ENCODE peak calls at places on chromosomes 5 and 9, in six cellular contexts. L is HCT116, D is tibial nerve, C is upper lobe of left lung, U is sigmoid colon, M is HepG2. G is an unnamed sample. For H3K27me3, the result is how much of the 10 kb centered on the place peaks cover.

GRCh38 chr5:159877894-159878448 is 38.3 kb upstream of the ADRA1B start:
- DNase-seq in M (no peak), C (peak), U (peak), D (no peak), L (no peak), G (peak)

GRCh38 chr5:154654484-154655375 is 100.4 kb upstream of the LARP1 start:
- DNase-seq in L (no peak), U (no peak), D (no peak), C (no peak), M (no peak), G (no peak)

GRCh38 chr9:89278997-89279739 is 31.8 kb upstream of the CKS2 start:
- DNase-seq in U (no peak), L (peak), D (peak), C (no peak), M (peak), G (peak)

GRCh38 chr5:173825215-173825865 is 62.8 kb upstream of the CPEB4 start:
- DNase-seq in L (no peak), C (no peak), U (no peak), M (peak), D (no peak), G (no peak)

GRCh38 chr5:61329729-61330128 is 2.3 kb upstream of the ZSWIM6 start:
- DNase-seq in C (no peak), U (no peak), M (peak), L (no peak), D (no peak), G (no peak)

GRCh38 chr9:111582888-111583287 is 16.6 kb downstream of the PTGR1 start:
- DNase-seq in M (no peak), L (no peak), C (no peak), D (no peak), U (no peak), G (no peak)

GRCh38 chr5:64502181-64502580 is 3.6 kb upstream of the RGS7BP start:
- DNase-seq in M (no peak), L (no peak), C (no peak), U (no peak), D (no peak), G (no peak)

GRCh38 chr5:37772255-37772654 is 67.6 kb downstream of the GDNF start:
- DNase-seq in U (no peak), D (no peak), M (no peak), C (no peak), L (no peak), G (no peak)

GRCh38 chr5:110925916-110926315 is 145.6 kb upstream of the TSLP start:
- DNase-seq in D (no peak), U (no peak), C (no peak), L (no peak), M (no peak), G (no peak)

GRCh38 chr9:126275386-126276001 is 51.1 kb upstream of the MVB12B start:
- DNase-seq in L (no peak), D (no peak), M (no peak), C (peak), U (no peak), G (no peak)

GRCh38 chr5:81700166-81700565 is 50.7 kb downstream of the SSBP2 start:
- DNase-seq in M (no peak), C (no peak), L (no peak), D (no peak), U (no peak), G (no peak)

GRCh38 chr5:64612349-64612961 is 77.8 kb upstream of the SHISAL2B start:
- DNase-seq in C (no peak), L (peak), M (peak), D (peak), U (no peak), G (peak)

GRCh38 chr9:31136524-31136923 is 1247.9 kb upstream of the ACO1 start:
- DNase-seq in D (no peak), U (no peak), M (no peak), L (no peak), C (no peak), G (no peak)

GRCh38 chr5:16936150-16937022 is at the start of gene MYO10:
- DNase-seq in M (no peak), L (no peak), C (peak), U (peak), D (peak), G (peak)

GRCh38 chr5:55234171-55234700 is 828 bp upstream of the CCNO start:
- DNase-seq in M (no peak), L (peak), U (no peak), D (no peak), C (no peak), G (peak)

GRCh38 chr5:31692561-31693221 is 53.8 kb downstream of the PDZD2 start:
- DNase-seq in L (no peak), U (peak), C (peak), M (no peak), D (peak), G (no peak)

GRCh38 chr9:32251539-32251938 is 132.9 kb upstream of the ACO1 start:
- DNase-seq in L (peak), C (no peak), U (peak), D (peak), M (peak), G (peak)

GRCh38 chr5:21007781-21008180 is 1019.8 kb upstream of the CDH18 start:
- DNase-seq in C (no peak), M (no peak), D (no peak), U (no peak), L (no peak), G (no peak)

GRCh38 chr5:173963867-173964429 is 25.0 kb upstream of the C5orf47 start:
- DNase-seq in L (no peak), M (no peak), D (no peak), U (no peak), C (no peak), G (no peak)

GRCh38 chr5:166509085-166509484 is 1782.4 kb upstream of the WWC1 start:
- DNase-seq in U (no peak), C (no peak), M (no peak), D (no peak), L (no peak), G (no peak)

GRCh38 chr9:69649566-69650260 is 22.5 kb downstream of the APBA1 start:
- DNase-seq in M (no peak), D (no peak), U (no peak), L (no peak), C (no peak), G (no peak)

GRCh38 chr9:17018540-17019196 is 116.2 kb upstream of the CNTLN start:
- DNase-seq in D (no peak), C (no peak), U (no peak), M (no peak), L (no peak), G (no peak)

GRCh38 chr9:136745389-136746218 is 2.7 kb downstream of the LCN6 start:
- DNase-seq in C (peak), L (no peak), D (no peak), U (no peak), M (no peak), G (no peak)

GRCh38 chr9:136748656-136749551 is 579 bp upstream of the LCN6 start:
- DNase-seq in C (peak), D (no peak), M (no peak), U (no peak), L (no peak), G (peak)

GRCh38 chr9:136746621-136747020 is 1.7 kb downstream of the LCN6 start:
- DNase-seq in L (no peak), M (no peak), U (no peak), D (no peak), C (peak), G (no peak)

GRCh38 chr9:136748201-136748600 is at the start of gene LCN6:
- DNase-seq in M (no peak), L (no peak), D (no peak), U (no peak), C (peak), G (no peak)

DNA sequence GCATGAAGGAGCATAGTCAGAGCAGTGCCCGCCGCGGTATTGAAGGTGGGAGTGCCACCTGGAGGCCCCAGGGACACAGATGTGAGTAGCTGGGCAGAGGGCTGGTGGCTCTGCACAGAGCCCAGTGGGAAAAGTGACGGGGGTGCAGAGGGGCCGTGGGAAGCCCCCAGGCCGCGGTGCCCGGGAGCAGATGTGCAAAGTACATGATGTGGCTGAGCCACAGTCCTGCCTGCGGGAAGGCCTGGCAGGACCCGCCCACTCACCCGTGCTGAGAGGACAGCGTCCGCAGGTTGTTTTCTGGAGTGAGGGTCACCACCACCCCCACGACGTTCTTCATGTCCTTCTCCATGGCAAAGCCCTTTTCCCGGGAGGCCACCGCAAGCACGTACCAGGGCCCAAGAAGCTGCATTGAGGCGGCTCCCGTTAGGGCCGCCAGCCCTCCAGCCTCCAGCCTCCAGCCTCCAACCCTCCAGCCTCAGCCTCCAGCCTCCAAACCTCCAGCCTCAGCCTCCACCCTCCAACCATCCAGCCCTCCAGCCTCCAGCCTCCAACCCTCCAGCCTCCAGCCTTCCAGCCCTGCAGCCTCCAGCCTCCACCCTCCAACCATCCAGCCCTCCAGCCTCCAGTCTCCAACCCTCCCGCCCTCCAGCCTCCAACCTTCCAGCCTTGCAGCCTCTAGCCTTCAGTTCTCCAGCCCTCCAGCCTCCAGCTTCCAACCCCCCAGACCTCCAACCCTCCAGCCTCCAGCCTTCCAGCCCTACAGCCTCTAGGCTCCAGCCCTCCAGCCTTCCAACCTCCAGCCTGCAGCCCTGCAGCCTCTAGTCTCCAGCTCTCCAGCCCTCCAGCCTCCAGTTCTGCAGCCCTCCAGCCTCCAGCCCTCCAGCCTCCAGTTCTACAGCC is 914 bp downstream of the LCN6 start:
- DNase-seq in U (no peak), M (no peak), C (peak), L (no peak), D (no peak), G (no peak)
- H3K27me3 ChIP-seq in U (under half), M (under half), C (under half), L (under half), D (under half), G (under half)

DNA sequence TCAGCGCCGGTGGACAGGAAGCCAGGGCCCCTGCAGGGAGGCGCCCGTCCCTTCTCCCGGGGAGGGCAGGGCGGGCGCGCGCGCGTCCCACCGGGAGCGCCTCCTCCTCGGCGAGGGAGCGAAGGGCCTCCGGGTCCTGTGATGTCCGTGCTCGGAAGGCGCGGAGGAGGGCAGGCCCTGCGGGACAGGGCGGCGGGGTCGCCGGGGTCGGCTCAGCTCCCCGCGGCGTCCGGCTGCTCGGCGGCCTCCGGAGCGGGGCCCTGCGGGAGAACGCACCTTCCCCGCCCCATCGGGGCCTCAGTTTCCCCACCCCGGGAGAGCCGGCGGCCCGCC is 328 bp downstream of the EXD3 start:
- DNase-seq in M (no peak), U (peak), D (no peak), C (peak), L (no peak), G (no peak)
- TF ChIP-seq POLR2A in M (no peak), U (no peak), D (no peak), C (no peak), L (no peak), G (no peak)

GRCh38 chr9:93944011-93944410 is 11.1 kb downstream of the BARX1 start:
- DNase-seq in C (no peak), L (no peak), M (no peak), U (no peak), D (no peak), G (no peak)
- H3K27me3 ChIP-seq in C (under half), L (under half), M (under half), U (half or more), D (half or more), G (under half)

GRCh38 chr9:78013924-78014323 is 17.7 kb downstream of the GNAQ start:
- DNase-seq in D (no peak), M (no peak), L (no peak), C (no peak), U (no peak), G (no peak)

GRCh38 chr9:78017294-78017693 is 14.3 kb downstream of the GNAQ start:
- DNase-seq in D (no peak), U (no peak), M (no peak), C (no peak), L (no peak), G (no peak)

GRCh38 chr9:78011037-78011436 is 20.6 kb downstream of the GNAQ start:
- DNase-seq in D (no peak), L (no peak), M (no peak), U (no peak), C (no peak), G (no peak)

GRCh38 chr9:78015242-78015641 is 16.4 kb downstream of the GNAQ start:
- DNase-seq in L (no peak), M (no peak), U (no peak), D (no peak), C (no peak), G (no peak)

GRCh38 chr9:78014776-78015175 is 16.8 kb downstream of the GNAQ start:
- DNase-seq in C (no peak), U (no peak), L (no peak), D (no peak), M (no peak), G (no peak)
- TF ChIP-seq POLR2A in C (no peak), U (no peak), L (no peak), D (no peak), M (no peak), G (no peak)

DNA sequence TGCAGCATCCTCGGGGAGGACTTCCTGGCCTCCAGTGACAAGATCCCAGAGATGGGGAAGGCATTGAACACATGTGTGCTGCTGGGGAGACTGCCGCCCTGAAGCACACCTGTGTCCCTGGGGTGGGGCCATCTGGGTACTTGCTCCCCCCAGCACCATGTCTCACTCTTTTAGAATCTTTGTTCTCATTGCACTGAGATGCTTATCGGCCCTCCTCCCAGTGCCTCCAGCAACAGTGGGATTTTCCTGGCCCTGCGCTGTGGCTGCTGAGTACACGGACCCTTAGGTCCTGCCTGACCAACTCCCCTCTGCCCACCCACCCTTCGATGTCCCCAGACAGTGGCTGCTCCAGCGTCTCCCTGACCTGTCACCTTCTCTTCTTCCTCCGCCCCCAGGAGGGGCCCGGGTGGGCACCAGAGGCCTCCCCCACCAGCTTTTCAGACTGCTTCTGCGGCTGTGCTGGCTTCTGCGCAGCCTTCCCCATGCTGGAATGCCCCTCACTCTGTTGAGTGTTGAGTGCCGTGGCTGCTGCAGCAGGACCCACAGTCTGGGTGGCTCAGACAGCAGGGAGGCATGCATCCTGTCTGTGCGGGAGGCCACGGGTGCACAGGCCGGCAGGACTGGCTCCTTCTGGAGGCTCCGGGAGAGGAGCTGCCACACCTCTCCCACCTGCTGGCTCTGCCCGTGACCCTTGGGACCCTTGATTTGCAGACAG is 146.0 kb upstream of the IRX2 start:
- DNase-seq in M (no peak), L (no peak), U (no peak), C (peak), D (no peak), G (no peak)
- H3K27me3 ChIP-seq in M (under half), L (under half), U (under half), C (under half), D (under half), G (under half)